ENCODE peak calls at places on chromosomes 7 and 10, in nine cellular contexts. H is gastrocnemius medialis, A is A549, Z is endothelial cell of umbilical vein, C is HepG2, F is IMR-90, Q is transverse colon, W is ovary, I is body of pancreas. T is an unnamed sample.

GRCh38 chr10:92688927-92689662 is 660 bp upstream of the HHEX start:
- DNase-seq in F (peak), A (no peak), Q (peak), C (peak), H (no peak), W (peak), Z (peak), I (peak), T (no peak)

GRCh38 chr10:113045155-113046055 is 95.4 kb downstream of the TCF7L2 start:
- DNase-seq in I (no peak), F (peak), H (no peak), C (no peak), W (no peak), A (no peak), Q (no peak), Z (peak), T (no peak)

GRCh38 chr7:101121996-101122932 is 4.6 kb upstream of the SERPINE1 start:
- DNase-seq in H (peak), Z (peak), F (peak), W (peak), I (peak), A (peak), C (peak), Q (peak), T (no peak)

GRCh38 chr10:5552376-5553321 is 27.9 kb downstream of the CALML3 start:
- DNase-seq in I (peak), Z (no peak), H (no peak), W (peak), A (no peak), C (no peak), F (no peak), Q (no peak), T (no peak)

GRCh38 chr10:81108516-81109199 is 571.0 kb downstream of the SH2D4B start:
- DNase-seq in Q (peak), W (no peak), I (no peak), H (no peak), F (peak), Z (no peak), C (no peak), A (no peak), T (peak)

GRCh38 chr7:9091282-9091681 is 657.9 kb downstream of the NXPH1 start:
- DNase-seq in Z (no peak), F (no peak), W (no peak), I (no peak), C (no peak), Q (no peak), A (no peak), H (no peak), T (no peak)

GRCh38 chr10:44946201-44946600 is 13.4 kb upstream of the RASSF4 start:
- DNase-seq in H (no peak), Z (no peak), W (no peak), C (no peak), Q (no peak), I (no peak), A (no peak), F (peak), T (no peak)

GRCh38 chr7:111439977-111440376 is 122.3 kb downstream of the IMMP2L start:
- DNase-seq in W (no peak), F (peak), A (no peak), Q (no peak), I (no peak), C (no peak), H (no peak), Z (no peak), T (no peak)

GRCh38 chr10:51862149-51862548 is 162.8 kb upstream of the CSTF2T start:
- DNase-seq in F (no peak), H (no peak), W (no peak), I (no peak), Z (no peak), A (no peak), Q (no peak), C (no peak), T (no peak)

GRCh38 chr10:4250497-4250887 is 465.5 kb upstream of the KLF6 start:
- DNase-seq in F (no peak), Q (no peak), A (no peak), W (no peak), C (no peak), Z (no peak), I (no peak), H (no peak), T (no peak)

GRCh38 chr10:44950326-44951225 is 9.0 kb upstream of the RASSF4 start:
- DNase-seq in I (no peak), H (no peak), Z (no peak), F (no peak), A (no peak), W (no peak), Q (no peak), C (no peak), T (no peak)

GRCh38 chr10:3433131-3433530 is 260.5 kb upstream of the PITRM1 start:
- DNase-seq in C (no peak), Q (no peak), H (no peak), I (no peak), Z (no peak), W (no peak), F (no peak), A (no peak), T (no peak)

GRCh38 chr7:71925663-71926062 is 486.5 kb downstream of the CALN1 start:
- DNase-seq in F (no peak), I (no peak), A (no peak), Z (no peak), C (peak), W (no peak), Q (no peak), H (no peak), T (no peak)

GRCh38 chr10:133235265-133235664 is 2.4 kb upstream of the VENTX start:
- DNase-seq in C (no peak), Z (no peak), H (no peak), F (no peak), Q (no peak), A (no peak), I (no peak), W (no peak), T (no peak)

GRCh38 chr10:127872011-127872741 is 20.6 kb downstream of the CLRN3 start:
- DNase-seq in C (no peak), W (peak), A (no peak), Q (no peak), H (no peak), Z (no peak), F (peak), I (peak), T (no peak)

GRCh38 chr10:24259365-24260125 is 50.6 kb downstream of the KIAA1217 start:
- DNase-seq in F (no peak), H (peak), Z (no peak), C (no peak), A (no peak), W (no peak), I (no peak), Q (no peak), T (no peak)

GRCh38 chr10:132937861-132938260 is 4.5 kb downstream of the CFAP46 start:
- DNase-seq in Q (no peak), W (peak), H (no peak), A (no peak), I (no peak), C (no peak), F (no peak), Z (no peak), T (no peak)

DNA sequence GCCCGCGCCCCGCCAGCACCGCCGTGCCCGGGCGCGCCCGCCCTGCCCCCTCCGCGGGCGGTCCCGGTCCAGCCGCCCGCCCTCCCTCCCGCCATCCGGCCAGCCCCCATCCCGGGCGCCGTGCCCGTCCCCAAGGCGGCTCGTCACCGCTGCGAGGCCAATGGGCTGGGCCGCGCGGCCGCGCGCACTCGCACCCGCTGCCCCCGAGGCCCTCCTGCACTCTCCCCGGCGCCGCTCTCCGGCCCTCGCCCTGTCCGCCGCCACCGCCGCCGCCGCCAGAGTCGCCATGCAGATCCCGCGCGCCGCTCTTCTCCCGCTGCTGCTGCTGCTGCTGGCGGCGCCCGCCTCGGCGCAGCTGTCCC is at the start of gene HTRA1:
- DNase-seq in I (peak), W (peak), F (peak), A (peak), Z (peak), Q (peak), C (no peak), H (peak), T (no peak)
- TF ChIP-seq POLR2A in I (no peak), W (no peak), F (no peak), A (peak), Z (peak), Q (no peak), C (no peak), H (peak), T (no peak)

GRCh38 chr7:2519119-2519930 is at the start of gene LFNG:
- DNase-seq in I (peak), Q (peak), H (peak), W (peak), Z (peak), C (peak), A (peak), F (peak), T (peak)
- TF ChIP-seq POLR2A in I (peak), Q (peak), H (peak), W (peak), Z (peak), C (no peak), A (peak), F (peak), T (no peak)

GRCh38 chr10:103396067-103396788 is at the start of the genes ATP5MK and PDCD11:
- DNase-seq in A (peak), F (peak), Q (peak), Z (peak), W (peak), C (peak), H (peak), I (peak), T (peak)
- TF ChIP-seq POLR2A in A (peak), F (peak), Q (peak), Z (peak), W (peak), C (peak), H (peak), I (peak), T (peak)

GRCh38 chr7:151342811-151343210 is 1.2 kb downstream of the NUB1 start:
- DNase-seq in Q (no peak), H (no peak), A (no peak), I (no peak), Z (no peak), W (no peak), F (no peak), C (no peak), T (no peak)

GRCh38 chr7:151340794-151341356 is 737 bp upstream of the NUB1 start:
- DNase-seq in I (no peak), Q (no peak), C (no peak), F (no peak), Z (no peak), W (no peak), H (no peak), A (no peak), T (no peak)

GRCh38 chr7:151342102-151342646 is 562 bp downstream of the NUB1 start:
- DNase-seq in W (no peak), C (no peak), F (no peak), A (no peak), Q (no peak), H (no peak), Z (no peak), I (no peak), T (no peak)

GRCh38 chr7:151339651-151340377 is 1.8 kb upstream of the NUB1 start:
- DNase-seq in A (no peak), I (no peak), Z (no peak), H (no peak), F (no peak), W (no peak), Q (no peak), C (peak), T (no peak)

DNA sequence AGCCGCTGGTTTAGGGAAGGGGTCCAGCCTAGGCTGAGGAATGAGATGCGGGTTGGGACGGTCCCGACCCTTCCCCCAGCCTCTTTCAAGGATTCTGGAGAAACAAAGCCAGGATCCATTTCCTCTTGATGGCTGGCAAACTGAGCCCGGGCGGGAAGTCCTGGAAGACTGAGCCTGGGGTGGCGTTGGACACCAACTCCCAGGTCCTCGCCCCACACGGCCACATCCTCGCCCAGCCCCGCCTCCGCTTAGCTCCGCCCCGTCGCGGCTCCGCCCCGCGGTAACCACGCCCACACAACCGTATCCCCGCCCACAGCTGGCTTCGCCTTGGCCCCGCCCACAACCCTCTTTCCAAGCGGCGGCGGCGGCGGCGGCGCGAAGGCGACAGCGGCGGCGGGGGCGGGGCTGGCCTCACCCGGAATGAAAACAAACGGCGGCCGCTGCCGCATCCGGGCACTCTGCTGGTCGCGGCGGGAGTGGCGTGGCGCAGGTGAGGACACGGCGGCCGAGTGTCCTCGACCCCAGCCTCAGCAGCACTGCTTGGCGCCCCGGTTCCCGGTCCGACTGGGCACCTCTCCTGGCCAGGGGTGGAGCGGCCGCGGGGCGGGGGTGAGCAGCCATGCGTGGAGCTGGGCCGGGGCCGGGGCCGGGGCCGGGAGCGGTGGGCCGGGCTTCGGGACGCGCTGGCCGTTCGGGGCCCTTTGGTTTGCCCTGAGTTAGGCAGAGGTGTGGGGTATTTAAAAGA is at the start of gene NUB1:
- DNase-seq in H (peak), F (peak), A (peak), Q (peak), I (peak), Z (peak), C (peak), W (peak), T (peak)
- TF ChIP-seq POLR2A in H (peak), F (peak), A (peak), Q (peak), I (peak), Z (no peak), C (peak), W (peak), T (peak)

GRCh38 chr7:38274493-38274892 is 1.1 kb upstream of the TARP start:
- DNase-seq in F (peak), Z (no peak), Q (no peak), H (no peak), W (no peak), I (no peak), C (no peak), A (no peak), T (no peak)
- TF ChIP-seq POLR2A in F (no peak), Z (no peak), Q (no peak), H (no peak), W (no peak), I (no peak), C (no peak), A (no peak), T (no peak)

DNA sequence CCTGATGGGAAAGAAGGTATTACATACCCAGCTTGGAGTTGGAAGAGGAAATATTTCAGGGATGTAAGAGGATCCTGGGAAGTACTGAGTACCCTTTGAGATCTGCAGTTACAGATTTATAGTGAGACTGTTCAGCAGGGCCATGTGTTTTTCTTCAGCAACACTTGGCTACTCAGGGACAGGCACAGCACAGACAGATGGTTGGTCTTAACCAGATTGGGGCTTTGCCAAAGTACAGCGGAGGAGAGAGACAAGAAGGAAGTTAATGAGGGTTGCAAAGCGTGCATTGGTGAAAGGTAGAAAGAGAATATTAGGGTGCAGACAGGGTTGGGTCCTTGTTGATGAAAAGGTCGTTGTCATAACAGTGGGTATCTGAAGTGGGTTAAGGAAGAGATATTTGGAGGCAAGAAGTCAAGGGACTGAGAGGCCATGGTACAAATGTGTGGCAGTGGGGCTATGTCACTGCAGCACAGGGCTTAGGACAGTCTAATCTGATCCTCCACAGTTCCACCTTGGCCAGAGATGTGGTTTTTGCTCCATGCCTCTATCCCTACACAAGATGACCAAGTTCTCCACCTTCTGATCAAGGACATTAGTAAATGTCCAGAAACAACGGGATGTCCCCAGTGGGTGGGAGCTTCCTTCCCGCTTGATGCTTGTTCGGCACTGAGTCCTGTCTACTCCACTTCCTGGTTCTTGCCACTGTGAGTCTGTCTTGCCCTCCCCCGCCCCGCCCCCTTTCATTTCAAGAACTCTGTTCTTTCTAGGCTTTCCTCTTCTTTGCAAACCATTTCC is 18.9 kb upstream of the DNAJC1 start:
- DNase-seq in I (no peak), Q (peak), A (no peak), H (no peak), C (no peak), W (no peak), F (no peak), Z (no peak), T (no peak)
- TF ChIP-seq POLR2A in I (no peak), Q (no peak), A (no peak), H (no peak), C (no peak), W (no peak), F (no peak), Z (no peak), T (no peak)

GRCh38 chr7:22301790-22302189 is 55.2 kb downstream of the RAPGEF5 start:
- DNase-seq in W (no peak), Z (no peak), F (no peak), I (no peak), C (no peak), Q (no peak), H (no peak), A (no peak), T (no peak)
- TF ChIP-seq POLR2A in W (no peak), Z (no peak), F (no peak), I (no peak), C (no peak), Q (no peak), H (no peak), A (no peak), T (no peak)

T was measured in GM12891.